ENCODE peak calls at places on chromosomes 7 and 10, in ten cellular contexts. U is heart left ventricle, A is left ventricle myocardium inferior, D is brain microvascular endothelial cell, O is K562, C is IMR-90, Q is gastrocnemius medialis, X is colonic mucosa, F is WERI-Rb-1, I is HL-60. K is an unnamed sample.

GRCh38 chr10:92123031-92123450 is 167.8 kb downstream of the CPEB3 start:
- DNase-seq in F (no peak), C (no peak), X (peak), U (no peak), Q (no peak), O (no peak), D (no peak), A (no peak), I (no peak), K (peak)

GRCh38 chr7:159137906-159138305 is 6.8 kb downstream of the VIPR2 start:
- DNase-seq in A (no peak), F (no peak), C (no peak), O (no peak), I (no peak), Q (no peak), X (no peak), U (peak), D (no peak), K (no peak)

GRCh38 chr10:104267721-104268690 is 978 bp upstream of the GSTO2 start:
- DNase-seq in A (no peak), Q (no peak), O (no peak), D (no peak), X (no peak), C (no peak), F (no peak), I (no peak), U (no peak), K (peak)

GRCh38 chr10:37479469-37479868 is 354.1 kb downstream of the ANKRD30A start:
- DNase-seq in U (no peak), A (no peak), O (no peak), D (no peak), X (no peak), I (no peak), Q (no peak), F (peak), C (no peak), K (no peak)

GRCh38 chr10:934746-935406 is 3.4 kb upstream of the LARP4B start:
- DNase-seq in Q (no peak), D (no peak), X (no peak), I (no peak), U (no peak), A (no peak), O (no peak), F (no peak), C (no peak), K (no peak)

GRCh38 chr7:55550838-55551537 is 21.3 kb downstream of the VOPP1 start:
- DNase-seq in A (no peak), U (no peak), X (no peak), O (no peak), C (no peak), I (no peak), Q (peak), F (no peak), D (no peak), K (no peak)

GRCh38 chr7:5634107-5634950 is 147.1 kb downstream of the RNF216 start:
- DNase-seq in I (peak), X (peak), Q (peak), C (peak), O (no peak), A (peak), F (peak), D (peak), U (peak), K (no peak)

GRCh38 chr7:124100190-124100589 is 67.3 kb upstream of the TMEM229A start:
- DNase-seq in Q (no peak), C (no peak), I (no peak), U (no peak), X (no peak), O (no peak), F (no peak), A (no peak), D (no peak), K (no peak)

GRCh38 chr10:114525368-114525949 is 121.2 kb upstream of the AFAP1L2 start:
- DNase-seq in Q (no peak), I (no peak), F (no peak), D (peak), O (no peak), A (no peak), X (no peak), C (no peak), U (no peak), K (peak)

GRCh38 chr7:18167815-18168214 is 140.2 kb upstream of the PRPS1L1 start:
- DNase-seq in Q (no peak), F (no peak), D (no peak), I (no peak), X (no peak), U (no peak), O (no peak), A (no peak), C (no peak), K (no peak)

GRCh38 chr10:91614254-91614624 is 18.6 kb downstream of the PPP1R3C start:
- DNase-seq in C (peak), O (no peak), A (no peak), X (no peak), U (no peak), D (peak), Q (no peak), F (no peak), I (no peak), K (peak)

GRCh38 chr10:110209926-110210662 is 2.7 kb downstream of the MXI1 start:
- DNase-seq in Q (peak), D (no peak), F (peak), I (peak), U (peak), X (peak), A (peak), O (peak), C (peak), K (peak)

GRCh38 chr10:48460148-48460545 is 144.7 kb downstream of the ARHGAP22 start:
- DNase-seq in O (no peak), C (no peak), F (no peak), A (no peak), U (no peak), X (no peak), Q (no peak), D (no peak), I (no peak), K (no peak)

GRCh38 chr7:14938181-14938580 is 35.6 kb upstream of the DGKB start:
- DNase-seq in D (no peak), O (no peak), Q (no peak), A (no peak), I (no peak), F (no peak), C (no peak), X (no peak), U (no peak), K (no peak)

GRCh38 chr10:60426425-60426824 is 36.8 kb upstream of the ANK3 start:
- DNase-seq in I (no peak), C (peak), D (peak), O (no peak), Q (no peak), U (no peak), F (no peak), X (no peak), A (no peak), K (peak)

GRCh38 chr7:4249241-4249640 is 432.9 kb upstream of the FOXK1 start:
- DNase-seq in F (no peak), I (no peak), D (no peak), O (no peak), C (no peak), A (no peak), U (no peak), X (no peak), Q (no peak), K (no peak)

GRCh38 chr7:6246257-6246917 is 26.0 kb downstream of the CYTH3 start:
- DNase-seq in X (no peak), C (peak), I (no peak), F (no peak), A (no peak), D (no peak), O (no peak), U (no peak), Q (no peak), K (no peak)

GRCh38 chr10:43227911-43228782 is 38.7 kb downstream of the RASGEF1A start:
- DNase-seq in C (no peak), I (no peak), D (no peak), Q (no peak), U (no peak), F (peak), A (peak), X (no peak), O (no peak), K (no peak)

GRCh38 chr10:88466786-88467185 is 116.3 kb downstream of the RNLS start:
- DNase-seq in C (no peak), O (no peak), D (no peak), A (no peak), F (no peak), X (no peak), Q (no peak), U (no peak), I (no peak), K (no peak)

GRCh38 chr10:71075066-71075758 is 137.2 kb upstream of the UNC5B start:
- DNase-seq in I (no peak), A (peak), F (peak), C (no peak), Q (no peak), X (no peak), D (no peak), U (peak), O (no peak), K (peak)

GRCh38 chr7:99005776-99006175 is 127.4 kb downstream of the TRRAP start:
- DNase-seq in A (no peak), I (no peak), U (no peak), Q (no peak), F (no peak), C (no peak), D (no peak), X (no peak), O (no peak), K (no peak)

GRCh38 chr7:108239501-108240225 is 109.5 kb upstream of the LAMB4 start:
- DNase-seq in A (no peak), F (peak), O (no peak), X (no peak), C (no peak), I (no peak), D (no peak), U (no peak), Q (no peak), K (no peak)

GRCh38 chr7:4683884-4684565 is 1.9 kb downstream of the FOXK1 start:
- DNase-seq in Q (peak), A (peak), I (no peak), F (no peak), X (peak), C (peak), O (peak), U (peak), D (peak), K (peak)

GRCh38 chr7:42068554-42069280 is 168.3 kb downstream of the GLI3 start:
- DNase-seq in U (no peak), I (no peak), X (no peak), A (no peak), Q (no peak), F (no peak), C (no peak), D (no peak), O (no peak), K (no peak)

GRCh38 chr7:124762611-124763143 is 2.9 kb downstream of the GPR37 start:
- DNase-seq in X (peak), O (no peak), A (no peak), F (no peak), D (no peak), U (no peak), I (no peak), Q (no peak), C (peak), K (no peak)

GRCh38 chr10:79179404-79180309 is 110.9 kb downstream of the ZMIZ1 start:
- DNase-seq in C (no peak), U (no peak), X (no peak), A (no peak), O (peak), Q (no peak), I (no peak), F (peak), D (no peak), K (no peak)
- TF ChIP-seq CTCF in C (peak), U (no peak), X (no peak), A (no peak), O (no peak), Q (no peak), I (no peak), F (no peak), D (peak), K (no peak)

GRCh38 chr10:96683710-96684109 is 36.6 kb downstream of the PIK3AP1 start:
- DNase-seq in U (no peak), F (no peak), C (peak), I (no peak), O (no peak), X (no peak), D (no peak), A (no peak), Q (no peak), K (no peak)

GRCh38 chr10:96687317-96688012 is 32.8 kb downstream of the PIK3AP1 start:
- DNase-seq in A (no peak), C (no peak), O (no peak), Q (no peak), I (no peak), D (no peak), F (no peak), U (no peak), X (no peak), K (no peak)

GRCh38 chr10:96683065-96683464 is 37.2 kb downstream of the PIK3AP1 start:
- DNase-seq in F (no peak), A (no peak), Q (no peak), X (no peak), O (no peak), U (no peak), D (no peak), C (peak), I (no peak), K (peak)

GRCh38 chr10:96686514-96686913 is 33.8 kb downstream of the PIK3AP1 start:
- DNase-seq in O (no peak), X (no peak), Q (no peak), D (no peak), U (no peak), C (no peak), I (no peak), A (no peak), F (no peak), K (no peak)

GRCh38 chr10:96685297-96685696 is 35.0 kb downstream of the PIK3AP1 start:
- DNase-seq in F (no peak), D (no peak), I (peak), U (no peak), C (no peak), O (no peak), X (no peak), Q (no peak), A (no peak), K (no peak)
- H3K27ac ChIP-seq in F (no peak), D (no peak), I (no peak), U (no peak), C (no peak), O (no peak), X (no peak), Q (no peak), A (no peak), K (no peak)

DNA sequence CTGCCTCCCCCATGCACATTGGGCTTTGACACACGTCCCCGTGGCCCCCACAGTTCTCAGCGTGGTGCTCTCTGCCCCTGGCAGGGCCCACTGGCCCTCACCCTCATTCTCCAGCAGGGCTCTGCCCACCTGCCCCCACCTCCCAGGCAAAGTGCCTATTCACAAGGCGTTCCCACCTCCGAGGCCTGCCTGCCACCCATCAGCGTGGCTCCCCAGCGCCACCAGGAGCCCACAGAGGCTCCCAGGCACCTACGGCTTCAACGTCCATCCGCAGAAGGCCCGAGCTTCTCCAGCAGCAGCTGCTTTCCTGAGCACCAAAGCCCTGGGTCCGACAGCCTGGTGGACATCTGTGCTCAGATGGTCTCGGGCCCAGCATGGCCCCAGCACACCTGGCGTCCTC is 211.8 kb upstream of the PPP2R2D start:
- DNase-seq in I (no peak), C (no peak), X (no peak), Q (no peak), U (no peak), O (no peak), F (peak), A (no peak), D (no peak), K (no peak)
- TF ChIP-seq CTCF in I (no peak), C (no peak), X (no peak), Q (no peak), U (no peak), O (no peak), F (peak), A (no peak), D (no peak), K (no peak)

GRCh38 chr10:24993237-24993958 is 22.6 kb downstream of the ENKUR start:
- DNase-seq in U (no peak), F (no peak), A (no peak), D (no peak), C (no peak), X (no peak), Q (no peak), I (no peak), O (no peak), K (no peak)

GRCh38 chr10:24991298-24991697 is 24.7 kb downstream of the ENKUR start:
- DNase-seq in O (no peak), C (no peak), U (no peak), X (no peak), A (no peak), Q (no peak), I (no peak), D (no peak), F (no peak), K (no peak)

GRCh38 chr10:24988831-24989769 is 26.9 kb downstream of the ENKUR start:
- DNase-seq in X (no peak), D (no peak), I (no peak), C (no peak), U (peak), Q (no peak), A (no peak), F (no peak), O (peak), K (no peak)

GRCh38 chr10:24989867-24990266 is 26.1 kb downstream of the ENKUR start:
- DNase-seq in X (no peak), D (no peak), A (no peak), I (no peak), C (peak), U (no peak), O (no peak), Q (no peak), F (no peak), K (no peak)

DNA sequence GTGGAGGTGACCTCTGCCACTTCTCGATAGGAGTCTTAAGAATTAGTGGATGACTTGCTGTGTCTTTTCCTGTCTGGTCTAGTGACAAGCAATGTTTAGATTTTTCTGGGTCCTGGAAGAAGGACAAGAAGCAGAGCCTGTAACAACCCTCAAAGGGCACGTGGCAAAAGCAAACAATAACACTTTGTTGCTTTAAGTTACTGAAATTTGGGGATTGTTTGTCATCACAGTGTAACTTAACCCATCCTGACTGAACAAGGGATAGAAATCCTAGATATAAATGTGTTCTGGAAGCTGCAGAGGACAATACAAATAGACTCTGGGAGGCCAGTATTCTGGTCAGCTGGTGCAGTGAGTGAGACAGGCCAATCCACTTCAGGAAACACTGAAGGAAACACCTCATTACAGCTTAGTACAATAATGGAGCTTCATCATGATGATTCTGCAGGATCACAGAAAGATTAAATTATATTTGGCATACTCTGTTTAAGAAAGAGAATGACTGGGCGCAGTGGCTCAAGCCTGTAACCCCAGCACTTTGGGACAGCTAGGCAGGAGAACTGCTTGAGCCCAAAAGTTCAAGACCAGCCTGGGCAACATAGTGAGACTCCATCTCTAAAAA is 23.3 kb downstream of the ENKUR start:
- DNase-seq in Q (no peak), X (no peak), U (no peak), D (no peak), C (no peak), F (no peak), I (no peak), A (no peak), O (no peak), K (no peak)
- H3K27ac ChIP-seq in Q (no peak), X (no peak), U (no peak), D (no peak), C (no peak), F (no peak), I (no peak), A (no peak), O (no peak), K (no peak)

GRCh38 chr7:2501947-2502646 is 17.5 kb upstream of the LFNG start:
- DNase-seq in Q (no peak), A (no peak), F (no peak), U (no peak), I (no peak), X (no peak), O (no peak), C (no peak), D (no peak), K (no peak)
- TF ChIP-seq CTCF in Q (no peak), A (no peak), F (no peak), U (no peak), I (no peak), X (no peak), O (no peak), C (no peak), D (no peak), K (no peak)

DNA sequence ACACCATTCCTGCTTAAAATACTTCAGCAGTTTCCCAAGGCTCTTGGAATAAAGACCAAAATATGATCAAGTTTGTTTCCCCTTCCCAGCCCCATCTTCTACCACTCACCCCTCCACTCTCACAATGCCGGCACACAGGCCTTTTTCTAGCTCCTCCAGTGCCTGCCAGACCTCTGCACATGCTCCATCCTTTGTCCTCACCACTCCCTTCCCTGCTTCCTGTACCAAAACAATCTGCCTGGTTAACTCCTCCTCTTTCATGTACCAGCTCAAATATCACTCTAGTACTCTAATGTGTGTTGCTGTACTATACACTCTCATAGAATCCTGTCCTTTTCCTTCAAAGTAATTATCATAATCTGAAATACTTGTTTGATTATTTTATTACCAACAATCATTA is 19.4 kb downstream of the SCRN1 start:
- DNase-seq in D (no peak), A (no peak), X (no peak), U (no peak), C (no peak), Q (no peak), I (no peak), F (no peak), O (no peak), K (no peak)
- H3K27ac ChIP-seq in D (no peak), A (no peak), X (no peak), U (no peak), C (no peak), Q (no peak), I (no peak), F (no peak), O (no peak), K (no peak)

K was measured in mammary epithelial cell.